ENCODE peak calls at places on chromosomes 12 and 14, in four cellular contexts. G is left cardiac atrium, M is GDM1, X is GM23338. E is an unnamed sample.

GRCh38 chr14:105166571-105167302 is 1.8 kb downstream of the JAG2 start:
- DNase-seq in G (no peak), M (no peak), X (no peak), E (no peak)

GRCh38 chr12:47614521-47614920 is 91.3 kb downstream of the RPAP3 start:
- DNase-seq in G (no peak), M (no peak), X (no peak), E (no peak)

GRCh38 chr12:104285740-104286537 is 17.6 kb upstream of the EID3 start:
- DNase-seq in G (no peak), M (no peak), X (no peak), E (no peak)

GRCh38 chr14:96945721-96946120 is 148.5 kb downstream of the VRK1 start:
- DNase-seq in G (no peak), M (no peak), X (no peak), E (no peak)

GRCh38 chr12:58496411-58496810 is 423.9 kb downstream of the LRIG3 start:
- DNase-seq in G (no peak), M (no peak), X (no peak), E (no peak)

GRCh38 chr12:107484941-107485340 is 200.7 kb upstream of the PWP1 start:
- DNase-seq in G (no peak), M (no peak), X (no peak), E (no peak)

GRCh38 chr14:31921741-31922140 is 155.4 kb upstream of the ARHGAP5 start:
- DNase-seq in G (no peak), M (no peak), X (no peak), E (no peak)

GRCh38 chr12:56143870-56144269 is 8.5 kb upstream of the MYL6B start:
- DNase-seq in G (no peak), M (no peak), X (no peak), E (no peak)

GRCh38 chr12:15726757-15727112 is 62.5 kb downstream of the EPS8 start:
- DNase-seq in G (no peak), M (no peak), X (no peak), E (no peak)